ENCODE peak calls at places on chromosome 10, in nine cellular contexts. One of them, this sample, is unnamed.

GRCh38 chr10:73836427-73836826 is 25.0 kb upstream of the NDST2 start:
- DNase-seq in stimulated activated CD4-positive, alpha-beta T cell treated with anti-CD3 and anti-CD28 coated beads, Interleukin-2, amount 100 ng/mL, for 48 hours: no peak
- DNase-seq in Calu3: no peak
- DNase-seq in activated CD4-positive, alpha-beta T cell treated with anti-CD3 and anti-CD28 coated beads, Interleukin-2, amount 10 ng/mL, durations not matched to agents 7 days and 5 days: no peak
- DNase-seq in AG09319: peak; percentile 60
- DNase-seq in KBM-7: no peak
- DNase-seq in heart left ventricle: no peak
- DNase-seq in T-helper 1 cell: no peak
- DNase-seq in lung: no peak
- DNase-seq in this sample: no peak

GRCh38 chr10:34081347-34081743 is 733.8 kb downstream of the PARD3 start:
- DNase-seq in KBM-7: peak; percentile 20
- DNase-seq in activated CD4-positive, alpha-beta T cell treated with anti-CD3 and anti-CD28 coated beads, Interleukin-2, amount 10 ng/mL, durations not matched to agents 7 days and 5 days: no peak
- DNase-seq in AG09319: no peak
- DNase-seq in lung: peak; percentile 22
- DNase-seq in Calu3: no peak
- DNase-seq in heart left ventricle: no peak
- DNase-seq in T-helper 1 cell: no peak
- DNase-seq in stimulated activated CD4-positive, alpha-beta T cell treated with anti-CD3 and anti-CD28 coated beads, Interleukin-2, amount 100 ng/mL, for 48 hours: no peak
- DNase-seq in this sample: no peak

GRCh38 chr10:112732277-112732891 is 217.7 kb upstream of the TCF7L2 start:
- DNase-seq in activated CD4-positive, alpha-beta T cell treated with anti-CD3 and anti-CD28 coated beads, Interleukin-2, amount 10 ng/mL, durations not matched to agents 7 days and 5 days: no peak
- DNase-seq in Calu3: no peak
- DNase-seq in AG09319: no peak
- DNase-seq in KBM-7: no peak
- DNase-seq in lung: no peak
- DNase-seq in T-helper 1 cell: no peak
- DNase-seq in heart left ventricle: no peak
- DNase-seq in stimulated activated CD4-positive, alpha-beta T cell treated with anti-CD3 and anti-CD28 coated beads, Interleukin-2, amount 100 ng/mL, for 48 hours: no peak
- DNase-seq in this sample: no peak

GRCh38 chr10:76080991-76081390 is 649.6 kb downstream of the LRMDA start:
- DNase-seq in T-helper 1 cell: no peak
- DNase-seq in activated CD4-positive, alpha-beta T cell treated with anti-CD3 and anti-CD28 coated beads, Interleukin-2, amount 10 ng/mL, durations not matched to agents 7 days and 5 days: no peak
- DNase-seq in stimulated activated CD4-positive, alpha-beta T cell treated with anti-CD3 and anti-CD28 coated beads, Interleukin-2, amount 100 ng/mL, for 48 hours: no peak
- DNase-seq in lung: no peak
- DNase-seq in heart left ventricle: no peak
- DNase-seq in KBM-7: no peak
- DNase-seq in AG09319: no peak
- DNase-seq in Calu3: no peak
- DNase-seq in this sample: no peak

GRCh38 chr10:93680414-93681047 is 21.9 kb downstream of the FRA10AC1 start:
- DNase-seq in heart left ventricle: no peak
- DNase-seq in T-helper 1 cell: no peak
- DNase-seq in KBM-7: peak; percentile 61
- DNase-seq in Calu3: no peak
- DNase-seq in AG09319: peak; percentile 8
- DNase-seq in stimulated activated CD4-positive, alpha-beta T cell treated with anti-CD3 and anti-CD28 coated beads, Interleukin-2, amount 100 ng/mL, for 48 hours: no peak
- DNase-seq in lung: no peak
- DNase-seq in activated CD4-positive, alpha-beta T cell treated with anti-CD3 and anti-CD28 coated beads, Interleukin-2, amount 10 ng/mL, durations not matched to agents 7 days and 5 days: no peak
- DNase-seq in this sample: peak; percentile 74

GRCh38 chr10:78335371-78335690 is 301.7 kb downstream of the RPS24 start:
- DNase-seq in lung: no peak
- DNase-seq in Calu3: no peak
- DNase-seq in T-helper 1 cell: no peak
- DNase-seq in heart left ventricle: no peak
- DNase-seq in AG09319: no peak
- DNase-seq in stimulated activated CD4-positive, alpha-beta T cell treated with anti-CD3 and anti-CD28 coated beads, Interleukin-2, amount 100 ng/mL, for 48 hours: no peak
- DNase-seq in activated CD4-positive, alpha-beta T cell treated with anti-CD3 and anti-CD28 coated beads, Interleukin-2, amount 10 ng/mL, durations not matched to agents 7 days and 5 days: no peak
- DNase-seq in KBM-7: no peak
- DNase-seq in this sample: no peak

GRCh38 chr10:48608279-48608681 is 3.4 kb upstream of the ARHGAP22 start:
- DNase-seq in Calu3: peak; percentile 54
- DNase-seq in T-helper 1 cell: no peak
- DNase-seq in heart left ventricle: no peak
- DNase-seq in lung: peak; percentile 29
- DNase-seq in AG09319: no peak
- DNase-seq in KBM-7: peak; percentile 72
- DNase-seq in stimulated activated CD4-positive, alpha-beta T cell treated with anti-CD3 and anti-CD28 coated beads, Interleukin-2, amount 100 ng/mL, for 48 hours: peak; percentile 10
- DNase-seq in activated CD4-positive, alpha-beta T cell treated with anti-CD3 and anti-CD28 coated beads, Interleukin-2, amount 10 ng/mL, durations not matched to agents 7 days and 5 days: peak; percentile 38
- DNase-seq in this sample: peak; percentile 37

GRCh38 chr10:5665380-5666323 is 743 bp downstream of the ASB13 start:
- DNase-seq in KBM-7: peak; percentile 52
- DNase-seq in lung: no peak
- DNase-seq in heart left ventricle: no peak
- DNase-seq in activated CD4-positive, alpha-beta T cell treated with anti-CD3 and anti-CD28 coated beads, Interleukin-2, amount 10 ng/mL, durations not matched to agents 7 days and 5 days: no peak
- DNase-seq in stimulated activated CD4-positive, alpha-beta T cell treated with anti-CD3 and anti-CD28 coated beads, Interleukin-2, amount 100 ng/mL, for 48 hours: peak; percentile 9
- DNase-seq in AG09319: peak; percentile 88
- DNase-seq in T-helper 1 cell: no peak
- DNase-seq in Calu3: peak; percentile 36
- DNase-seq in this sample: no peak

GRCh38 chr10:26269754-26270153 is 53.2 kb downstream of the GAD2 start:
- DNase-seq in stimulated activated CD4-positive, alpha-beta T cell treated with anti-CD3 and anti-CD28 coated beads, Interleukin-2, amount 100 ng/mL, for 48 hours: no peak
- DNase-seq in T-helper 1 cell: no peak
- DNase-seq in lung: no peak
- DNase-seq in heart left ventricle: no peak
- DNase-seq in activated CD4-positive, alpha-beta T cell treated with anti-CD3 and anti-CD28 coated beads, Interleukin-2, amount 10 ng/mL, durations not matched to agents 7 days and 5 days: no peak
- DNase-seq in Calu3: peak; percentile 24
- DNase-seq in AG09319: no peak
- DNase-seq in KBM-7: peak; percentile 17
- DNase-seq in this sample: peak; percentile 74

GRCh38 chr10:70475661-70476060 is 2.9 kb upstream of the PALD1 start:
- DNase-seq in lung: no peak
- DNase-seq in AG09319: no peak
- DNase-seq in heart left ventricle: no peak
- DNase-seq in Calu3: peak; percentile 36
- DNase-seq in KBM-7: no peak
- DNase-seq in activated CD4-positive, alpha-beta T cell treated with anti-CD3 and anti-CD28 coated beads, Interleukin-2, amount 10 ng/mL, durations not matched to agents 7 days and 5 days: no peak
- DNase-seq in T-helper 1 cell: no peak
- DNase-seq in stimulated activated CD4-positive, alpha-beta T cell treated with anti-CD3 and anti-CD28 coated beads, Interleukin-2, amount 100 ng/mL, for 48 hours: no peak
- DNase-seq in this sample: no peak

GRCh38 chr10:26367771-26368170 is 70.4 kb upstream of the APBB1IP start:
- DNase-seq in heart left ventricle: no peak
- DNase-seq in AG09319: peak; percentile 0
- DNase-seq in KBM-7: peak; percentile 77
- DNase-seq in lung: peak; percentile 32
- DNase-seq in T-helper 1 cell: no peak
- DNase-seq in activated CD4-positive, alpha-beta T cell treated with anti-CD3 and anti-CD28 coated beads, Interleukin-2, amount 10 ng/mL, durations not matched to agents 7 days and 5 days: peak; percentile 44
- DNase-seq in Calu3: peak; percentile 79
- DNase-seq in stimulated activated CD4-positive, alpha-beta T cell treated with anti-CD3 and anti-CD28 coated beads, Interleukin-2, amount 100 ng/mL, for 48 hours: peak; percentile 18
- DNase-seq in this sample: no peak

GRCh38 chr10:86144301-86144700 is 222.3 kb downstream of the GRID1 start:
- DNase-seq in stimulated activated CD4-positive, alpha-beta T cell treated with anti-CD3 and anti-CD28 coated beads, Interleukin-2, amount 100 ng/mL, for 48 hours: no peak
- DNase-seq in AG09319: no peak
- DNase-seq in T-helper 1 cell: no peak
- DNase-seq in Calu3: no peak
- DNase-seq in lung: no peak
- DNase-seq in KBM-7: no peak
- DNase-seq in heart left ventricle: no peak
- DNase-seq in activated CD4-positive, alpha-beta T cell treated with anti-CD3 and anti-CD28 coated beads, Interleukin-2, amount 10 ng/mL, durations not matched to agents 7 days and 5 days: no peak
- DNase-seq in this sample: no peak

GRCh38 chr10:33306756-33307519 is 27.5 kb downstream of the NRP1 start:
- DNase-seq in KBM-7: no peak
- DNase-seq in heart left ventricle: no peak
- DNase-seq in AG09319: no peak
- DNase-seq in stimulated activated CD4-positive, alpha-beta T cell treated with anti-CD3 and anti-CD28 coated beads, Interleukin-2, amount 100 ng/mL, for 48 hours: no peak
- DNase-seq in T-helper 1 cell: no peak
- DNase-seq in lung: no peak
- DNase-seq in Calu3: no peak
- DNase-seq in activated CD4-positive, alpha-beta T cell treated with anti-CD3 and anti-CD28 coated beads, Interleukin-2, amount 10 ng/mL, durations not matched to agents 7 days and 5 days: no peak
- DNase-seq in this sample: no peak

GRCh38 chr10:64505496-64505895 is 984.3 kb downstream of the REEP3 start:
- DNase-seq in lung: no peak
- DNase-seq in heart left ventricle: no peak
- DNase-seq in activated CD4-positive, alpha-beta T cell treated with anti-CD3 and anti-CD28 coated beads, Interleukin-2, amount 10 ng/mL, durations not matched to agents 7 days and 5 days: no peak
- DNase-seq in KBM-7: no peak
- DNase-seq in Calu3: no peak
- DNase-seq in AG09319: no peak
- DNase-seq in stimulated activated CD4-positive, alpha-beta T cell treated with anti-CD3 and anti-CD28 coated beads, Interleukin-2, amount 100 ng/mL, for 48 hours: no peak
- DNase-seq in T-helper 1 cell: no peak
- DNase-seq in this sample: no peak

GRCh38 chr10:101709359-101710063 is 14.5 kb upstream of the FBXW4 start:
- DNase-seq in T-helper 1 cell: no peak
- DNase-seq in activated CD4-positive, alpha-beta T cell treated with anti-CD3 and anti-CD28 coated beads, Interleukin-2, amount 10 ng/mL, durations not matched to agents 7 days and 5 days: no peak
- DNase-seq in stimulated activated CD4-positive, alpha-beta T cell treated with anti-CD3 and anti-CD28 coated beads, Interleukin-2, amount 100 ng/mL, for 48 hours: no peak
- DNase-seq in Calu3: no peak
- DNase-seq in heart left ventricle: no peak
- DNase-seq in lung: no peak
- DNase-seq in AG09319: no peak
- DNase-seq in KBM-7: no peak
- DNase-seq in this sample: no peak

GRCh38 chr10:43403911-43404674 is 4.9 kb downstream of the HNRNPF start:
- DNase-seq in stimulated activated CD4-positive, alpha-beta T cell treated with anti-CD3 and anti-CD28 coated beads, Interleukin-2, amount 100 ng/mL, for 48 hours: no peak
- DNase-seq in activated CD4-positive, alpha-beta T cell treated with anti-CD3 and anti-CD28 coated beads, Interleukin-2, amount 10 ng/mL, durations not matched to agents 7 days and 5 days: no peak
- DNase-seq in T-helper 1 cell: no peak
- DNase-seq in Calu3: peak; percentile 53
- DNase-seq in lung: no peak
- DNase-seq in heart left ventricle: no peak
- DNase-seq in AG09319: no peak
- DNase-seq in KBM-7: no peak
- DNase-seq in this sample: no peak

GRCh38 chr10:71191459-71192113 is 20.8 kb upstream of the UNC5B start:
- DNase-seq in lung: no peak
- DNase-seq in KBM-7: no peak
- DNase-seq in AG09319: no peak
- DNase-seq in activated CD4-positive, alpha-beta T cell treated with anti-CD3 and anti-CD28 coated beads, Interleukin-2, amount 10 ng/mL, durations not matched to agents 7 days and 5 days: no peak
- DNase-seq in T-helper 1 cell: no peak
- DNase-seq in heart left ventricle: no peak
- DNase-seq in Calu3: no peak
- DNase-seq in stimulated activated CD4-positive, alpha-beta T cell treated with anti-CD3 and anti-CD28 coated beads, Interleukin-2, amount 100 ng/mL, for 48 hours: no peak
- DNase-seq in this sample: no peak

GRCh38 chr10:63707254-63707910 is 186.2 kb downstream of the REEP3 start:
- DNase-seq in KBM-7: no peak
- DNase-seq in lung: peak; percentile 43
- DNase-seq in heart left ventricle: no peak
- DNase-seq in AG09319: peak; percentile 89
- DNase-seq in Calu3: peak; percentile 61
- DNase-seq in stimulated activated CD4-positive, alpha-beta T cell treated with anti-CD3 and anti-CD28 coated beads, Interleukin-2, amount 100 ng/mL, for 48 hours: peak; percentile 17
- DNase-seq in activated CD4-positive, alpha-beta T cell treated with anti-CD3 and anti-CD28 coated beads, Interleukin-2, amount 10 ng/mL, durations not matched to agents 7 days and 5 days: peak; percentile 19
- DNase-seq in T-helper 1 cell: no peak
- DNase-seq in this sample: peak; percentile 30

GRCh38 chr10:3391657-3392056 is 219.1 kb upstream of the PITRM1 start:
- DNase-seq in activated CD4-positive, alpha-beta T cell treated with anti-CD3 and anti-CD28 coated beads, Interleukin-2, amount 10 ng/mL, durations not matched to agents 7 days and 5 days: no peak
- DNase-seq in AG09319: no peak
- DNase-seq in lung: no peak
- DNase-seq in T-helper 1 cell: no peak
- DNase-seq in stimulated activated CD4-positive, alpha-beta T cell treated with anti-CD3 and anti-CD28 coated beads, Interleukin-2, amount 100 ng/mL, for 48 hours: no peak
- DNase-seq in heart left ventricle: no peak
- DNase-seq in KBM-7: no peak
- DNase-seq in Calu3: no peak
- DNase-seq in this sample: no peak

GRCh38 chr10:101394522-101395133 is 40.7 kb downstream of the BTRC start:
- DNase-seq in Calu3: no peak
- DNase-seq in AG09319: no peak
- DNase-seq in KBM-7: no peak
- DNase-seq in T-helper 1 cell: no peak
- DNase-seq in heart left ventricle: no peak
- DNase-seq in lung: no peak
- DNase-seq in activated CD4-positive, alpha-beta T cell treated with anti-CD3 and anti-CD28 coated beads, Interleukin-2, amount 10 ng/mL, durations not matched to agents 7 days and 5 days: no peak
- DNase-seq in stimulated activated CD4-positive, alpha-beta T cell treated with anti-CD3 and anti-CD28 coated beads, Interleukin-2, amount 100 ng/mL, for 48 hours: no peak
- DNase-seq in this sample: peak; percentile 16

GRCh38 chr10:119859422-119860258 is 13.0 kb downstream of the MCMBP start:
- DNase-seq in heart left ventricle: no peak
- DNase-seq in T-helper 1 cell: no peak
- DNase-seq in activated CD4-positive, alpha-beta T cell treated with anti-CD3 and anti-CD28 coated beads, Interleukin-2, amount 10 ng/mL, durations not matched to agents 7 days and 5 days: no peak
- DNase-seq in lung: no peak
- DNase-seq in Calu3: no peak
- DNase-seq in stimulated activated CD4-positive, alpha-beta T cell treated with anti-CD3 and anti-CD28 coated beads, Interleukin-2, amount 100 ng/mL, for 48 hours: no peak
- DNase-seq in AG09319: no peak
- DNase-seq in KBM-7: peak; percentile 57
- DNase-seq in this sample: peak; percentile 34

GRCh38 chr10:98628241-98628640 is 181.5 kb upstream of the HPS1 start:
- DNase-seq in lung: no peak
- DNase-seq in heart left ventricle: no peak
- DNase-seq in stimulated activated CD4-positive, alpha-beta T cell treated with anti-CD3 and anti-CD28 coated beads, Interleukin-2, amount 100 ng/mL, for 48 hours: no peak
- DNase-seq in T-helper 1 cell: no peak
- DNase-seq in KBM-7: no peak
- DNase-seq in activated CD4-positive, alpha-beta T cell treated with anti-CD3 and anti-CD28 coated beads, Interleukin-2, amount 10 ng/mL, durations not matched to agents 7 days and 5 days: no peak
- DNase-seq in AG09319: no peak
- DNase-seq in Calu3: no peak
- DNase-seq in this sample: no peak

GRCh38 chr10:68871105-68871711 is 29.9 kb upstream of the DDX50 start:
- DNase-seq in heart left ventricle: no peak
- DNase-seq in stimulated activated CD4-positive, alpha-beta T cell treated with anti-CD3 and anti-CD28 coated beads, Interleukin-2, amount 100 ng/mL, for 48 hours: no peak
- DNase-seq in AG09319: no peak
- DNase-seq in lung: no peak
- DNase-seq in KBM-7: no peak
- DNase-seq in Calu3: no peak
- DNase-seq in T-helper 1 cell: no peak
- DNase-seq in activated CD4-positive, alpha-beta T cell treated with anti-CD3 and anti-CD28 coated beads, Interleukin-2, amount 10 ng/mL, durations not matched to agents 7 days and 5 days: no peak
- DNase-seq in this sample: peak; percentile 47

GRCh38 chr10:103855852-103856496 is 598 bp upstream of the SH3PXD2A start:
- DNase-seq in stimulated activated CD4-positive, alpha-beta T cell treated with anti-CD3 and anti-CD28 coated beads, Interleukin-2, amount 100 ng/mL, for 48 hours: no peak
- DNase-seq in Calu3: peak; percentile 13
- DNase-seq in heart left ventricle: no peak
- DNase-seq in activated CD4-positive, alpha-beta T cell treated with anti-CD3 and anti-CD28 coated beads, Interleukin-2, amount 10 ng/mL, durations not matched to agents 7 days and 5 days: no peak
- DNase-seq in AG09319: no peak
- DNase-seq in KBM-7: no peak
- DNase-seq in T-helper 1 cell: no peak
- DNase-seq in lung: no peak
- DNase-seq in this sample: no peak

GRCh38 chr10:28737096-28737495 is 59.8 kb downstream of the BAMBI start:
- DNase-seq in T-helper 1 cell: no peak
- DNase-seq in KBM-7: no peak
- DNase-seq in heart left ventricle: no peak
- DNase-seq in lung: no peak
- DNase-seq in stimulated activated CD4-positive, alpha-beta T cell treated with anti-CD3 and anti-CD28 coated beads, Interleukin-2, amount 100 ng/mL, for 48 hours: no peak
- DNase-seq in activated CD4-positive, alpha-beta T cell treated with anti-CD3 and anti-CD28 coated beads, Interleukin-2, amount 10 ng/mL, durations not matched to agents 7 days and 5 days: no peak
- DNase-seq in Calu3: no peak
- DNase-seq in AG09319: no peak
- DNase-seq in this sample: no peak

GRCh38 chr10:102115775-102116174 is 4.4 kb downstream of the LDB1 start:
- DNase-seq in stimulated activated CD4-positive, alpha-beta T cell treated with anti-CD3 and anti-CD28 coated beads, Interleukin-2, amount 100 ng/mL, for 48 hours: no peak
- DNase-seq in lung: no peak
- DNase-seq in KBM-7: peak; percentile 61
- DNase-seq in T-helper 1 cell: no peak
- DNase-seq in Calu3: no peak
- DNase-seq in AG09319: no peak
- DNase-seq in activated CD4-positive, alpha-beta T cell treated with anti-CD3 and anti-CD28 coated beads, Interleukin-2, amount 10 ng/mL, durations not matched to agents 7 days and 5 days: no peak
- DNase-seq in heart left ventricle: no peak
- DNase-seq in this sample: no peak

GRCh38 chr10:55740110-55740509 is 620.9 kb downstream of the ZWINT start:
- DNase-seq in lung: no peak
- DNase-seq in stimulated activated CD4-positive, alpha-beta T cell treated with anti-CD3 and anti-CD28 coated beads, Interleukin-2, amount 100 ng/mL, for 48 hours: no peak
- DNase-seq in heart left ventricle: no peak
- DNase-seq in KBM-7: no peak
- DNase-seq in Calu3: no peak
- DNase-seq in T-helper 1 cell: no peak
- DNase-seq in AG09319: no peak
- DNase-seq in activated CD4-positive, alpha-beta T cell treated with anti-CD3 and anti-CD28 coated beads, Interleukin-2, amount 10 ng/mL, durations not matched to agents 7 days and 5 days: no peak
- DNase-seq in this sample: no peak

GRCh38 chr10:48211777-48212176 is 62.7 kb downstream of the FRMPD2 start:
- DNase-seq in AG09319: no peak
- DNase-seq in Calu3: no peak
- DNase-seq in lung: no peak
- DNase-seq in heart left ventricle: no peak
- DNase-seq in T-helper 1 cell: no peak
- DNase-seq in KBM-7: no peak
- DNase-seq in activated CD4-positive, alpha-beta T cell treated with anti-CD3 and anti-CD28 coated beads, Interleukin-2, amount 10 ng/mL, durations not matched to agents 7 days and 5 days: no peak
- DNase-seq in stimulated activated CD4-positive, alpha-beta T cell treated with anti-CD3 and anti-CD28 coated beads, Interleukin-2, amount 100 ng/mL, for 48 hours: no peak
- DNase-seq in this sample: no peak

GRCh38 chr10:59865101-59865500 is 41.3 kb downstream of the CCDC6 start:
- DNase-seq in lung: peak; percentile 57
- DNase-seq in KBM-7: peak; percentile 46
- DNase-seq in T-helper 1 cell: no peak
- DNase-seq in heart left ventricle: no peak
- DNase-seq in AG09319: no peak
- DNase-seq in stimulated activated CD4-positive, alpha-beta T cell treated with anti-CD3 and anti-CD28 coated beads, Interleukin-2, amount 100 ng/mL, for 48 hours: no peak
- DNase-seq in Calu3: peak; percentile 71
- DNase-seq in activated CD4-positive, alpha-beta T cell treated with anti-CD3 and anti-CD28 coated beads, Interleukin-2, amount 10 ng/mL, durations not matched to agents 7 days and 5 days: peak; percentile 11
- DNase-seq in this sample: no peak

GRCh38 chr10:132631348-132631735 is 93.8 kb downstream of the INPP5A start:
- DNase-seq in KBM-7: no peak
- DNase-seq in heart left ventricle: peak; percentile 85
- DNase-seq in Calu3: no peak
- DNase-seq in lung: no peak
- DNase-seq in stimulated activated CD4-positive, alpha-beta T cell treated with anti-CD3 and anti-CD28 coated beads, Interleukin-2, amount 100 ng/mL, for 48 hours: no peak
- DNase-seq in T-helper 1 cell: no peak
- DNase-seq in activated CD4-positive, alpha-beta T cell treated with anti-CD3 and anti-CD28 coated beads, Interleukin-2, amount 10 ng/mL, durations not matched to agents 7 days and 5 days: no peak
- DNase-seq in AG09319: no peak
- DNase-seq in this sample: no peak

GRCh38 chr10:28442375-28442774 is 90.5 kb upstream of the WAC start:
- DNase-seq in stimulated activated CD4-positive, alpha-beta T cell treated with anti-CD3 and anti-CD28 coated beads, Interleukin-2, amount 100 ng/mL, for 48 hours: no peak
- DNase-seq in T-helper 1 cell: no peak
- DNase-seq in KBM-7: no peak
- DNase-seq in Calu3: no peak
- DNase-seq in AG09319: no peak
- DNase-seq in activated CD4-positive, alpha-beta T cell treated with anti-CD3 and anti-CD28 coated beads, Interleukin-2, amount 10 ng/mL, durations not matched to agents 7 days and 5 days: no peak
- DNase-seq in lung: no peak
- DNase-seq in heart left ventricle: no peak
- DNase-seq in this sample: no peak

This sample was measured in NCI-H1417.